ENCODE peak calls at places on chromosomes 12 and 14, in six cellular contexts. T, X, L, N, M and S are unnamed samples. For H3K27me3, the result is how much of the 10 kb centered on the place peaks cover.

GRCh38 chr12:4745249-4745648 is 25.0 kb downstream of the GALNT8 start:
- DNase-seq in T (no peak), X (no peak), L (no peak), N (no peak), M (peak), S (no peak)

GRCh38 chr12:3602488-3602887 is 111.5 kb downstream of the PRMT8 start:
- DNase-seq in T (no peak), X (peak), L (no peak), N (no peak), M (no peak), S (no peak)

GRCh38 chr12:51592034-51592705 is 1.1 kb downstream of the SCN8A start:
- DNase-seq in T (no peak), X (peak), L (no peak), N (peak), M (no peak), S (no peak)

GRCh38 chr14:105931808-105932483 is 405.6 kb downstream of the TMEM121 start:
- DNase-seq in T (no peak), X (no peak), L (no peak), N (no peak), M (no peak), S (no peak)

GRCh38 chr14:64728106-64728505 is 23.9 kb downstream of the PLEKHG3 start:
- DNase-seq in T (no peak), X (no peak), L (no peak), N (no peak), M (no peak), S (no peak)

GRCh38 chr14:51865953-51866747 is 5.7 kb downstream of the GNG2 start:
- DNase-seq in T (no peak), X (peak), L (no peak), N (no peak), M (no peak), S (no peak)

GRCh38 chr12:188910-189621 is 24.9 kb downstream of the SLC6A12 start:
- DNase-seq in T (peak), X (peak), L (peak), N (peak), M (peak), S (peak)

GRCh38 chr14:72665259-72665658 is 228.6 kb downstream of the DPF3 start:
- DNase-seq in T (no peak), X (no peak), L (no peak), N (no peak), M (no peak), S (no peak)

GRCh38 chr12:95582230-95583058 is 31.2 kb upstream of the USP44 start:
- DNase-seq in T (no peak), X (peak), L (no peak), N (peak), M (no peak), S (no peak)

GRCh38 chr14:32683679-32684078 is 255.0 kb upstream of the NPAS3 start:
- DNase-seq in T (peak), X (no peak), L (no peak), N (no peak), M (no peak), S (no peak)

GRCh38 chr12:109877504-109878246 is 2.7 kb downstream of the GLTP start:
- DNase-seq in T (no peak), X (no peak), L (no peak), N (no peak), M (no peak), S (no peak)

GRCh38 chr14:22291406-22291805 is 297.6 kb downstream of the DAD1 start:
- DNase-seq in T (no peak), X (no peak), L (no peak), N (no peak), M (no peak), S (no peak)

GRCh38 chr12:45183263-45183662 is 32.6 kb upstream of the ANO6 start:
- DNase-seq in T (peak), X (peak), L (no peak), N (no peak), M (no peak), S (no peak)

GRCh38 chr14:45177081-45177480 is 41.4 kb downstream of the FANCM start:
- DNase-seq in T (no peak), X (no peak), L (no peak), N (no peak), M (no peak), S (no peak)

GRCh38 chr14:29846339-29847129 is 81.1 kb downstream of the PRKD1 start:
- DNase-seq in T (no peak), X (no peak), L (no peak), N (no peak), M (no peak), S (no peak)

GRCh38 chr12:34526946-34527345 is 504.6 kb downstream of the ALG10 start:
- DNase-seq in T (no peak), X (no peak), L (no peak), N (no peak), M (no peak), S (no peak)

GRCh38 chr14:73311710-73312035 is 74.4 kb downstream of the PAPLN start:
- DNase-seq in T (no peak), X (no peak), L (no peak), N (no peak), M (no peak), S (no peak)

GRCh38 chr12:26746315-26746714 is 86.7 kb downstream of the ITPR2 start:
- DNase-seq in T (no peak), X (no peak), L (no peak), N (no peak), M (no peak), S (no peak)

GRCh38 chr12:85782711-85783110 is 53.5 kb downstream of the RASSF9 start:
- DNase-seq in T (no peak), X (no peak), L (no peak), N (no peak), M (no peak), S (no peak)

GRCh38 chr12:15289192-15289591 is 33.1 kb upstream of the PTPRO start:
- DNase-seq in T (peak), X (no peak), L (no peak), N (no peak), M (no peak), S (no peak)

GRCh38 chr12:53328043-53328435 is 6.6 kb upstream of the AAAS start:
- DNase-seq in T (no peak), X (peak), L (no peak), N (no peak), M (no peak), S (no peak)

GRCh38 chr12:46442239-46442638 is 69.7 kb upstream of the SLC38A2 start:
- DNase-seq in T (no peak), X (no peak), L (no peak), N (no peak), M (no peak), S (no peak)

GRCh38 chr12:5201554-5202243 is 158.0 kb downstream of the KCNA5 start:
- DNase-seq in T (no peak), X (peak), L (no peak), N (peak), M (peak), S (no peak)

GRCh38 chr12:90013409-90013808 is 304.8 kb upstream of the ATP2B1 start:
- DNase-seq in T (no peak), X (peak), L (no peak), N (no peak), M (no peak), S (no peak)
- H3K27me3 ChIP-seq in T (under half), X (under half), L (under half), N (under half), M (under half), S (under half)

GRCh38 chr12:24913130-24913529 is 35.8 kb downstream of the BCAT1 start:
- DNase-seq in T (no peak), X (no peak), L (no peak), N (no peak), M (no peak), S (no peak)

GRCh38 chr12:24907464-24907863 is 41.4 kb downstream of the BCAT1 start:
- DNase-seq in T (no peak), X (no peak), L (no peak), N (no peak), M (no peak), S (no peak)

GRCh38 chr12:24911284-24911791 is 37.6 kb downstream of the BCAT1 start:
- DNase-seq in T (no peak), X (no peak), L (no peak), N (no peak), M (no peak), S (no peak)

GRCh38 chr12:24905431-24905830 is 43.5 kb downstream of the BCAT1 start:
- DNase-seq in T (no peak), X (no peak), L (no peak), N (no peak), M (no peak), S (no peak)

DNA sequence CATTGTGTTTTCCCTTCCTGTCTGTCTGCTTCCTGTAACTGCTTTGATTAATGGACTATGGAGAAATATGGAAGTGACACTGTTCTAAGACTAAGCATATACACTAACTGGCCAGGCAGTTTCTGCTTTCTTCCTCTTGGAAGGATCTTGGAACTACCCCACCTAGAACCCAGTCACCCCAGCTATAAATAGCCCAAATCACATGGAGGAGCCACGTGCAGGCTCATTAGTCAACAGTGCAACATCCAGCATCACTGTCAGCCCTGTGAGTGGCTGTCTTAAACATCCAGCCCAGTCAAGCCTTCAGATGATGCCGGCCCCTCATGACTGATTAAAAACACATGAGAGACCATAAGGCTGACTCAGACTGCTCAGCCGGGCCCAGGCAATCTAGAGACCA is 39.2 kb downstream of the BCAT1 start:
- DNase-seq in T (no peak), X (no peak), L (no peak), N (no peak), M (peak), S (no peak)
- H3K27me3 ChIP-seq in T (under half), X (under half), L (under half), N (under half), M (under half), S (under half)

GRCh38 chr14:104081951-104082464 is 3.5 kb upstream of the ASPG start:
- DNase-seq in T (no peak), X (peak), L (no peak), N (no peak), M (no peak), S (no peak)
- H3K27me3 ChIP-seq in T (under half), X (under half), L (under half), N (under half), M (under half), S (under half)

GRCh38 chr12:38056701-38057689 is 259.6 kb upstream of the ALG10B start:
- DNase-seq in T (no peak), X (no peak), L (no peak), N (peak), M (no peak), S (no peak)
- H3K27me3 ChIP-seq in T (under half), X (under half), L (under half), N (under half), M (under half), S (under half)